ENCODE peak calls at places on chromosomes 2 and 18, in four cellular contexts. A, U, N and F are unnamed samples.
A peak's percentile ranks its signal among the peaks of the same experiment; 100 is the strongest.

GRCh38 chr18:22451796-22452195 is 34.1 kb upstream of the CTAGE1 start:
- DNase-seq in U (no peak), A (no peak), N (no peak), F (no peak)

GRCh38 chr2:231883468-231883881 is 42.7 kb downstream of the NPPC start:
- DNase-seq in U (no peak), N (no peak), A (no peak), F (peak; percentile 35)

GRCh38 chr18:58592223-58593214 is 36.4 kb downstream of the ALPK2 start:
- DNase-seq in A (no peak), U (no peak), N (peak; percentile 97), F (no peak)

GRCh38 chr2:177263451-177264208 is 897 bp downstream of the NFE2L2 start:
- DNase-seq in A (peak; percentile 99), N (peak; percentile 98), U (peak; percentile 96), F (peak; percentile 97)

GRCh38 chr18:79248495-79249078 is 147.1 kb upstream of the NFATC1 start:
- DNase-seq in U (no peak), N (no peak), A (no peak), F (no peak)

GRCh38 chr2:147559068-147559467 is 285.8 kb upstream of the ACVR2A start:
- DNase-seq in N (no peak), U (no peak), A (no peak), F (no peak)

GRCh38 chr2:241479026-241479898 is 29.1 kb downstream of the STK25 start:
- DNase-seq in A (no peak), U (no peak), N (no peak), F (no peak)

GRCh38 chr2:140041801-140042200 is 1261.6 kb upstream of the NXPH2 start:
- DNase-seq in N (no peak), U (no peak), A (no peak), F (no peak)

GRCh38 chr2:121898483-121898882 is 143.0 kb downstream of the TSN start:
- DNase-seq in A (no peak), N (no peak), U (no peak), F (peak; percentile 22)

GRCh38 chr18:8705280-8705940 is at the start of gene MTCL1:
- DNase-seq in N (peak; percentile 44), U (peak; percentile 21), A (peak; percentile 73), F (no peak)

GRCh38 chr18:70288851-70289328 is at the start of gene SOCS6:
- DNase-seq in N (peak; percentile 41), U (peak; percentile 16), A (peak; percentile 89), F (peak; percentile 49)

GRCh38 chr2:226802573-226802972 is 3.0 kb upstream of the IRS1 start:
- DNase-seq in N (no peak), U (peak; percentile 65), A (no peak), F (no peak)

GRCh38 chr2:73289304-73289703 is 4.0 kb downstream of the EGR4 start:
- DNase-seq in U (no peak), N (no peak), A (no peak), F (no peak)